ENCODE peak calls at places on chromosome 11, in eight cellular contexts. R is stimulated activated CD8-positive, alpha-beta memory T cell treated with anti-CD3 and anti-CD28 coated beads, Interleukin-15, amount 100 ng/mL, for 1 hour; F is GM12865; K is stimulated activated CD4-positive, alpha-beta T cell treated with anti-CD3 and anti-CD28 coated beads, TNF-alpha, amount 100 ng/mL, for 1 hour; Z is CD8-positive, alpha-beta T cell; C is neural progenitor cell; B is PC-9; U is activated CD4-positive, alpha-beta T cell treated with anti-CD3 and anti-CD28 coated beads, Interleukin-2, amount 50 U/mL, for 24 hours. X is an unnamed sample.

GRCh38 chr11:114330373-114330772 is 34.2 kb downstream of the NNMT start:
- DNase-seq in B (no peak), Z (no peak), F (no peak), C (no peak), K (no peak), U (no peak), R (no peak), X (no peak)

GRCh38 chr11:71454470-71455113 is 1.6 kb downstream of the NADSYN1 start:
- DNase-seq in K (no peak), F (peak), U (no peak), Z (peak), B (peak), C (no peak), R (no peak), X (no peak)

GRCh38 chr11:78424334-78425270 is 7.0 kb upstream of the GAB2 start:
- DNase-seq in K (no peak), C (no peak), R (no peak), Z (no peak), F (peak), U (no peak), B (peak), X (no peak)

GRCh38 chr11:122069946-122070345 is 46.1 kb downstream of the BLID start:
- DNase-seq in K (no peak), F (peak), B (no peak), R (no peak), Z (no peak), U (no peak), C (peak), X (no peak)

GRCh38 chr11:66850588-66851250 is 6.1 kb upstream of the LRFN4 start:
- DNase-seq in C (no peak), Z (no peak), U (no peak), B (no peak), K (no peak), R (no peak), F (no peak), X (no peak)

GRCh38 chr11:120126543-120126942 is 11.4 kb downstream of the TRIM29 start:
- DNase-seq in B (no peak), C (no peak), Z (no peak), K (no peak), F (no peak), R (no peak), U (no peak), X (no peak)

GRCh38 chr11:7621554-7621953 is 51.7 kb downstream of the CYB5R2 start:
- DNase-seq in Z (no peak), C (no peak), K (no peak), B (no peak), F (no peak), R (no peak), U (no peak), X (no peak)

GRCh38 chr11:11786234-11786633 is 55.5 kb upstream of the USP47 start:
- DNase-seq in C (no peak), Z (no peak), R (no peak), U (no peak), F (no peak), K (no peak), B (no peak), X (no peak)

GRCh38 chr11:35138058-35138457 is 913 bp upstream of the CD44 start:
- DNase-seq in B (no peak), F (no peak), R (no peak), Z (no peak), U (no peak), K (no peak), C (no peak), X (no peak)

GRCh38 chr11:69339916-69340565 is 46.1 kb downstream of the MYEOV start:
- DNase-seq in U (no peak), C (no peak), Z (no peak), F (no peak), K (no peak), B (no peak), R (no peak), X (no peak)

GRCh38 chr11:92540113-92540512 is 315.5 kb downstream of the FAT3 start:
- DNase-seq in R (no peak), B (no peak), U (no peak), F (no peak), Z (no peak), C (no peak), K (no peak), X (no peak)

GRCh38 chr11:94131363-94132115 is 2.9 kb downstream of the PANX1 start:
- DNase-seq in R (no peak), Z (no peak), F (no peak), U (no peak), K (no peak), C (no peak), B (peak), X (no peak)

GRCh38 chr11:59267196-59267595 is 54.5 kb upstream of the MPEG1 start:
- DNase-seq in B (peak), U (no peak), C (no peak), K (no peak), F (peak), R (no peak), Z (no peak), X (no peak)

GRCh38 chr11:69479591-69480271 is 1.7 kb upstream of the LINC01488 start:
- DNase-seq in U (no peak), F (no peak), R (no peak), Z (no peak), K (no peak), C (no peak), B (no peak), X (no peak)

GRCh38 chr11:123188508-123189165 is 6.4 kb downstream of the CLMP start:
- DNase-seq in R (no peak), B (no peak), C (peak), F (no peak), Z (no peak), U (no peak), K (no peak), X (no peak)

GRCh38 chr11:44058275-44058674 is 7.8 kb upstream of the ACCS start:
- DNase-seq in U (no peak), Z (no peak), F (no peak), K (no peak), R (no peak), B (no peak), C (no peak), X (no peak)

GRCh38 chr11:108880510-108880909 is 215.6 kb downstream of the DDX10 start:
- DNase-seq in F (no peak), R (no peak), B (no peak), U (no peak), K (no peak), Z (no peak), C (no peak), X (no peak)

GRCh38 chr11:59668188-59668949 is 468 bp downstream of the PATL1 start:
- DNase-seq in Z (peak), U (peak), K (peak), R (peak), F (peak), C (peak), B (peak), X (peak)

GRCh38 chr11:7640826-7641225 is 32.5 kb downstream of the CYB5R2 start:
- DNase-seq in R (no peak), B (no peak), U (no peak), C (no peak), Z (no peak), K (no peak), F (no peak), X (no peak)

GRCh38 chr11:69921429-69922014 is 102.3 kb upstream of the FGF3 start:
- DNase-seq in C (no peak), F (no peak), K (no peak), B (no peak), U (no peak), Z (no peak), R (no peak), X (no peak)

GRCh38 chr11:69447786-69448185 is 33.7 kb upstream of the LINC01488 start:
- DNase-seq in Z (no peak), B (peak), C (no peak), U (no peak), K (no peak), R (no peak), F (no peak), X (no peak)

GRCh38 chr11:8721740-8722139 is 39.1 kb downstream of the RPL27A start:
- DNase-seq in B (no peak), K (no peak), C (peak), U (no peak), Z (no peak), R (no peak), F (no peak), X (no peak)

GRCh38 chr11:33542921-33543320 is 157.7 kb downstream of the C11orf91 start:
- DNase-seq in F (peak), K (peak), C (peak), U (no peak), R (no peak), B (no peak), Z (no peak), X (peak)

GRCh38 chr11:9260182-9261146 is 4.7 kb downstream of the DENND5A start:
- DNase-seq in K (no peak), B (no peak), Z (no peak), C (no peak), U (no peak), R (no peak), F (peak), X (no peak)

GRCh38 chr11:34114471-34114870 is 9.0 kb downstream of the NAT10 start:
- DNase-seq in C (no peak), B (no peak), U (no peak), F (no peak), K (no peak), R (no peak), Z (no peak), X (no peak)

GRCh38 chr11:92811341-92811740 is 158.1 kb upstream of the MTNR1B start:
- DNase-seq in Z (no peak), B (no peak), F (no peak), K (no peak), C (no peak), R (no peak), U (no peak), X (no peak)

GRCh38 chr11:109547356-109548027 is 125.5 kb downstream of the C11orf87 start:
- DNase-seq in C (no peak), R (no peak), F (no peak), U (no peak), Z (no peak), B (peak), K (no peak), X (no peak)

GRCh38 chr11:345179-345578 is 24.1 kb upstream of the B4GALNT4 start:
- DNase-seq in F (no peak), K (no peak), B (no peak), R (no peak), Z (no peak), C (no peak), U (no peak), X (no peak)

GRCh38 chr11:10716122-10716521 is 22.6 kb upstream of the IRAG1 start:
- DNase-seq in R (no peak), Z (no peak), U (no peak), K (no peak), B (peak), F (no peak), C (no peak), X (no peak)

GRCh38 chr11:106761745-106762144 is 256.5 kb downstream of the GUCY1A2 start:
- DNase-seq in F (no peak), K (no peak), U (no peak), C (no peak), B (no peak), R (no peak), Z (no peak), X (no peak)

GRCh38 chr11:93517611-93518010 is 25.6 kb downstream of the SMCO4 start:
- DNase-seq in K (no peak), B (no peak), C (no peak), F (no peak), U (no peak), R (no peak), Z (no peak), X (no peak)

GRCh38 chr11:2314136-2314524 is 12.3 kb downstream of the TSPAN32 start:
- DNase-seq in R (no peak), B (no peak), U (no peak), Z (no peak), F (no peak), C (no peak), K (no peak), X (no peak)

GRCh38 chr11:73290536-73290935 is 17.5 kb upstream of the ARHGEF17 start:
- DNase-seq in U (no peak), K (no peak), B (no peak), R (no peak), F (no peak), Z (no peak), C (no peak), X (no peak)

GRCh38 chr11:10355257-10355661 is 50.4 kb downstream of the ADM start:
- DNase-seq in K (no peak), R (no peak), C (no peak), U (no peak), F (no peak), Z (no peak), B (no peak), X (no peak)

GRCh38 chr11:203945-204586 is 3.1 kb downstream of the BET1L start:
- DNase-seq in C (no peak), U (no peak), K (no peak), F (peak), Z (no peak), B (no peak), R (no peak), X (no peak)

GRCh38 chr11:35850191-35850590 is 93.7 kb upstream of the LDLRAD3 start:
- DNase-seq in B (no peak), C (no peak), K (no peak), Z (no peak), R (no peak), F (no peak), U (no peak), X (no peak)

GRCh38 chr11:112343368-112344039 is 82.8 kb upstream of the PLET1 start:
- DNase-seq in K (no peak), U (no peak), Z (no peak), B (no peak), C (no peak), F (no peak), R (no peak), X (no peak)

GRCh38 chr11:128457874-128458273 is 129.5 kb downstream of the ETS1 start:
- DNase-seq in K (no peak), R (no peak), Z (no peak), F (no peak), U (no peak), C (no peak), B (no peak), X (no peak)

X was measured in activated CD4-positive, CD25-positive, alpha-beta regulatory T cell.